ENCODE peak calls at places on chromosomes 5 and 9, in seven cellular contexts. F is occipital lobe, D is AG20443, K is left colon, R is endothelial cell, X is MCF 10A, Y is NCI-H82. V is an unnamed sample.

GRCh38 chr5:7348168-7348802 is 47.7 kb upstream of the ADCY2 start:
- DNase-seq in F (no peak), D (no peak), K (no peak), R (no peak), X (no peak), Y (no peak), V (peak)

GRCh38 chr9:23557691-23558090 is 268.3 kb downstream of the ELAVL2 start:
- DNase-seq in F (no peak), D (no peak), K (no peak), R (no peak), X (no peak), Y (no peak), V (no peak)

GRCh38 chr5:89396262-89396975 is 513.4 kb upstream of the MEF2C start:
- DNase-seq in F (no peak), D (peak), K (no peak), R (peak), X (no peak), Y (no peak), V (peak)

GRCh38 chr5:148427370-148428042 is 43.7 kb downstream of the FBXO38 start:
- DNase-seq in F (no peak), D (no peak), K (no peak), R (no peak), X (no peak), Y (no peak), V (no peak)

GRCh38 chr5:176723440-176723839 is 76.2 kb downstream of the TSPAN17 start:
- DNase-seq in F (no peak), D (no peak), K (no peak), R (no peak), X (no peak), Y (no peak), V (no peak)

GRCh38 chr5:13212843-13213242 is 731.6 kb downstream of the DNAH5 start:
- DNase-seq in F (no peak), D (no peak), K (no peak), R (no peak), X (no peak), Y (no peak), V (no peak)

GRCh38 chr5:111572561-111572960 is 60.2 kb upstream of the STARD4 start:
- DNase-seq in F (no peak), D (no peak), K (no peak), R (no peak), X (no peak), Y (no peak), V (no peak)

GRCh38 chr9:1100192-1100591 is 50.0 kb downstream of the DMRT2 start:
- DNase-seq in F (no peak), D (no peak), K (no peak), R (no peak), X (no peak), Y (no peak), V (no peak)

GRCh38 chr5:131068893-131069643 is 96.0 kb downstream of the HINT1 start:
- DNase-seq in F (peak), D (no peak), K (peak), R (no peak), X (no peak), Y (no peak), V (peak)

GRCh38 chr9:120775859-120776258 is 17.4 kb downstream of the FBXW2 start:
- DNase-seq in F (no peak), D (no peak), K (no peak), R (no peak), X (peak), Y (no peak), V (no peak)

GRCh38 chr5:72123764-72124163 is 16.5 kb downstream of the MAP1B start:
- DNase-seq in F (no peak), D (no peak), K (no peak), R (no peak), X (no peak), Y (no peak), V (no peak)

GRCh38 chr9:119811030-119811429 is 441.8 kb upstream of the BRINP1 start:
- DNase-seq in F (peak), D (peak), K (no peak), R (no peak), X (peak), Y (no peak), V (no peak)

GRCh38 chr5:35920890-35921289 is 17.5 kb downstream of the CAPSL start:
- DNase-seq in F (no peak), D (no peak), K (no peak), R (peak), X (no peak), Y (no peak), V (no peak)

GRCh38 chr9:35937227-35937626 is 20.7 kb downstream of the OR2S2 start:
- DNase-seq in F (no peak), D (no peak), K (no peak), R (no peak), X (no peak), Y (no peak), V (no peak)

GRCh38 chr5:168409601-168410458 is 76.4 kb upstream of the RARS1 start:
- DNase-seq in F (peak), D (peak), K (no peak), R (no peak), X (peak), Y (no peak), V (no peak)

GRCh38 chr9:136316271-136316751 is 11.0 kb upstream of the GPSM1 start:
- DNase-seq in F (no peak), D (no peak), K (no peak), R (no peak), X (no peak), Y (no peak), V (no peak)

GRCh38 chr9:114278881-114279570 is 43.9 kb upstream of the ORM1 start:
- DNase-seq in F (no peak), D (no peak), K (no peak), R (no peak), X (peak), Y (no peak), V (no peak)

GRCh38 chr5:81629986-81630385 is 120.9 kb downstream of the SSBP2 start:
- DNase-seq in F (no peak), D (no peak), K (no peak), R (no peak), X (no peak), Y (peak), V (no peak)

GRCh38 chr5:117161718-117162386 is 587.2 kb upstream of the SEMA6A start:
- DNase-seq in F (no peak), D (no peak), K (no peak), R (no peak), X (no peak), Y (no peak), V (no peak)

GRCh38 chr9:70232476-70232875 is 26.3 kb upstream of the SMC5 start:
- DNase-seq in F (no peak), D (no peak), K (no peak), R (no peak), X (no peak), Y (no peak), V (no peak)

GRCh38 chr5:2756211-2756746 is 4.8 kb upstream of the IRX2 start:
- DNase-seq in F (no peak), D (peak), K (no peak), R (peak), X (no peak), Y (peak), V (no peak)

GRCh38 chr9:109251080-109251775 is 69.6 kb downstream of the EPB41L4B start:
- DNase-seq in F (no peak), D (peak), K (peak), R (no peak), X (peak), Y (no peak), V (no peak)

GRCh38 chr5:96537386-96537785 is 104.3 kb upstream of the PCSK1 start:
- DNase-seq in F (no peak), D (peak), K (no peak), R (no peak), X (peak), Y (no peak), V (no peak)

GRCh38 chr5:149130932-149131273 is 10.4 kb upstream of the ABLIM3 start:
- DNase-seq in F (no peak), D (no peak), K (no peak), R (no peak), X (peak), Y (no peak), V (no peak)

GRCh38 chr5:96714450-96714849 is 52.3 kb downstream of the CAST start:
- DNase-seq in F (no peak), D (no peak), K (no peak), R (no peak), X (no peak), Y (no peak), V (no peak)

GRCh38 chr5:3182477-3182876 is 413.2 kb upstream of the IRX1 start:
- DNase-seq in F (no peak), D (no peak), K (no peak), R (no peak), X (no peak), Y (no peak), V (no peak)

GRCh38 chr9:110579763-110580255 is 268 bp upstream of the SVEP1 start:
- DNase-seq in F (no peak), D (peak), K (no peak), R (no peak), X (peak), Y (no peak), V (peak)

GRCh38 chr5:65861830-65862241 is 64.5 kb upstream of the ERBIN start:
- DNase-seq in F (no peak), D (peak), K (no peak), R (no peak), X (peak), Y (no peak), V (no peak)